ENCODE peak calls at places on chromosomes 7 and 10, in five cellular contexts. One of them, this sample, is unnamed.

GRCh38 chr7:95199779-95200558 is 124.4 kb downstream of the PON1 start:
- DNase-seq in SK-N-SH: peak
- DNase-seq in K562: peak
- DNase-seq in HepG2: peak
- DNase-seq in GM12878: no peak
- DNase-seq in this sample: no peak

GRCh38 chr10:91944880-91945630 is 21.5 kb downstream of the BTAF1 start:
- DNase-seq in SK-N-SH: no peak
- DNase-seq in K562: no peak
- DNase-seq in HepG2: no peak
- DNase-seq in GM12878: peak
- DNase-seq in this sample: no peak

GRCh38 chr7:70183278-70183677 is 585.0 kb downstream of the AUTS2 start:
- DNase-seq in GM12878: no peak
- DNase-seq in SK-N-SH: no peak
- DNase-seq in HepG2: no peak
- DNase-seq in K562: no peak
- DNase-seq in this sample: no peak

GRCh38 chr10:104862-105565 is 30.2 kb upstream of the ZMYND11 start:
- DNase-seq in HepG2: no peak
- DNase-seq in SK-N-SH: no peak
- DNase-seq in GM12878: no peak
- DNase-seq in K562: no peak
- DNase-seq in this sample: no peak

GRCh38 chr10:92755725-92756124 is 66.0 kb downstream of the HHEX start:
- DNase-seq in GM12878: no peak
- DNase-seq in K562: no peak
- DNase-seq in HepG2: no peak
- DNase-seq in SK-N-SH: no peak
- DNase-seq in this sample: no peak

GRCh38 chr10:35564276-35564982 is 40.7 kb upstream of the GJD4 start:
- DNase-seq in SK-N-SH: no peak
- DNase-seq in HepG2: no peak
- DNase-seq in GM12878: no peak
- DNase-seq in K562: no peak
- DNase-seq in this sample: no peak

GRCh38 chr7:83271212-83272099 is 108.8 kb upstream of the PCLO start:
- DNase-seq in GM12878: no peak
- DNase-seq in HepG2: peak
- DNase-seq in K562: no peak
- DNase-seq in SK-N-SH: peak
- DNase-seq in this sample: no peak

GRCh38 chr10:69908071-69908470 is 106.4 kb downstream of the COL13A1 start:
- DNase-seq in SK-N-SH: no peak
- DNase-seq in HepG2: no peak
- DNase-seq in K562: no peak
- DNase-seq in GM12878: no peak
- DNase-seq in this sample: no peak

GRCh38 chr10:68346774-68347173 is 14.0 kb upstream of the PBLD start:
- DNase-seq in SK-N-SH: no peak
- DNase-seq in HepG2: no peak
- DNase-seq in K562: no peak
- DNase-seq in GM12878: no peak
- DNase-seq in this sample: no peak

GRCh38 chr10:29841724-29842649 is 207.2 kb upstream of the SVIL start:
- DNase-seq in K562: no peak
- DNase-seq in GM12878: no peak
- DNase-seq in SK-N-SH: peak
- DNase-seq in HepG2: peak
- DNase-seq in this sample: peak

GRCh38 chr7:81698965-81699364 is 70.9 kb downstream of the HGF start:
- DNase-seq in HepG2: no peak
- DNase-seq in GM12878: no peak
- DNase-seq in SK-N-SH: no peak
- DNase-seq in K562: no peak
- DNase-seq in this sample: no peak

GRCh38 chr10:42637142-42637541 is 1.2 kb downstream of the ZNF33B start:
- DNase-seq in GM12878: no peak
- DNase-seq in HepG2: peak
- DNase-seq in K562: no peak
- DNase-seq in SK-N-SH: no peak
- DNase-seq in this sample: no peak

GRCh38 chr7:49768254-49768653 is 5.2 kb upstream of the VWC2 start:
- DNase-seq in K562: no peak
- DNase-seq in HepG2: no peak
- DNase-seq in SK-N-SH: no peak
- DNase-seq in GM12878: no peak
- DNase-seq in this sample: no peak

DNA sequence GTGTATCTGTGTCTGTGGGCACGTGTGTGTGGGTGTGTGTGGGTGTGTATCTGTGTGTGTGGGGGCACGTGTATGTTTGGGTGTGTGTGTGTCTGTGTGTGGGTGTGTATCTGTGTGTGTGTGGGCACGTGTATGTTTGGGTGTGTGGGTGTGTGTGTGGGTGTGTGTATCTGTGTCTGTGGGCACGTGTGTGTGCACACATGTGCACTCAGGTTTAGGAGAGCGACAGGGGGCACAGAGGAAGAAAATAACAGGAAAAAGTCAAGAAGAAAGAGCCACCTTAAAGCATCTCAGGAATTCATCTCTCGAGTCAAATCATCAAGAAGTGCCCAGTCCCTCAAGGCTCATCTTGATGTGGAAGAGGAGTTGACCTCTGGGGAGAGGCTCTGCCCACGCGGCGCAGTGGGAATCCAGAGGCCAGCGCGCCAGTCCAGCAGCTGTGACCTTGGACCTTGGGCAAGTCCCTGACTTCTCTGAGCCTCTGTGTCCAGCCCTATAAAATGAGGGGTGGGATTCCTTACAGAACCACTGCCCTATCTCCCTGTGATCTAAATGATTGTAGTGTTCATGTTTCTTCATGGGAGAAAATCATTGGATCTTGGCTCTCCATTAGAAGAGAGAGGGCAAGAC is 147.7 kb downstream of the RGS10 start:
- DNase-seq in K562: no peak
- DNase-seq in SK-N-SH: no peak
- DNase-seq in GM12878: no peak
- DNase-seq in HepG2: no peak
- DNase-seq in this sample: no peak
- H3K27ac ChIP-seq in K562: no peak
- H3K27ac ChIP-seq in SK-N-SH: no peak
- H3K27ac ChIP-seq in GM12878: peak
- H3K27ac ChIP-seq in HepG2: no peak
- H3K27ac ChIP-seq in this sample: no peak

GRCh38 chr10:71434760-71435394 is 38.2 kb downstream of the CDH23 start:
- DNase-seq in K562: no peak
- DNase-seq in SK-N-SH: peak
- DNase-seq in HepG2: no peak
- DNase-seq in GM12878: no peak
- DNase-seq in this sample: no peak
- TF ChIP-seq GABPA in K562: no peak
- TF ChIP-seq GABPA in SK-N-SH: no peak
- TF ChIP-seq GABPA in HepG2: no peak
- TF ChIP-seq GABPA in GM12878: no peak
- TF ChIP-seq GABPA in this sample: no peak

GRCh38 chr7:150586068-150586777 is 19.0 kb downstream of the GIMAP4 start:
- DNase-seq in HepG2: no peak
- DNase-seq in K562: no peak
- DNase-seq in GM12878: no peak
- DNase-seq in SK-N-SH: no peak
- DNase-seq in this sample: no peak
- TF ChIP-seq TAF1 in HepG2: no peak
- TF ChIP-seq TAF1 in K562: no peak
- TF ChIP-seq TAF1 in GM12878: no peak
- TF ChIP-seq TAF1 in SK-N-SH: no peak
- TF ChIP-seq TAF1 in this sample: no peak

DNA sequence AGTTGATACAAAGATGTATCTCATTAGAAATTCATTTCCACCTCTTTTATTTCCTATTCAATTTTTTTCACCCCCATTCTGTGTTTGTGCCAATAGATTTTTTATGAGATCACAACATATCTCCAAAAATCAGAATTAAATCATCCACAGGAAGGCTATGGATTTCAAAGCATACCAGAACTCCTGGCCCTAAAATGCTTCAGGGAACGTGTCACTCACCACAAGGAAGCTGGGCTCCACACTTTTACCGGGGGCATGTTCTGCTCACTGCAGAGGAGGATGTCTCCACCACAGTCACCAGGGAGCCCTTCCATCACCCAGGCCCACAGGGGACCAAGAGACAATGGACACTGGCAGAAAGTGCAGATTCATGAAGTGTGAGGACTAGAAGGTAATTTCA is 456.8 kb downstream of the KCNMA1 start:
- DNase-seq in SK-N-SH: no peak
- DNase-seq in HepG2: no peak
- DNase-seq in GM12878: no peak
- DNase-seq in K562: no peak
- DNase-seq in this sample: no peak
- H3K27ac ChIP-seq in SK-N-SH: no peak
- H3K27ac ChIP-seq in HepG2: no peak
- H3K27ac ChIP-seq in GM12878: no peak
- H3K27ac ChIP-seq in K562: no peak
- H3K27ac ChIP-seq in this sample: no peak

GRCh38 chr7:85030893-85031292 is 156.0 kb downstream of the SEMA3D start:
- DNase-seq in GM12878: no peak
- DNase-seq in SK-N-SH: peak
- DNase-seq in HepG2: peak
- DNase-seq in K562: peak
- DNase-seq in this sample: no peak
- TF ChIP-seq GABPA in GM12878: no peak
- TF ChIP-seq GABPA in SK-N-SH: no peak
- TF ChIP-seq GABPA in HepG2: no peak
- TF ChIP-seq GABPA in K562: no peak
- TF ChIP-seq GABPA in this sample: no peak

DNA sequence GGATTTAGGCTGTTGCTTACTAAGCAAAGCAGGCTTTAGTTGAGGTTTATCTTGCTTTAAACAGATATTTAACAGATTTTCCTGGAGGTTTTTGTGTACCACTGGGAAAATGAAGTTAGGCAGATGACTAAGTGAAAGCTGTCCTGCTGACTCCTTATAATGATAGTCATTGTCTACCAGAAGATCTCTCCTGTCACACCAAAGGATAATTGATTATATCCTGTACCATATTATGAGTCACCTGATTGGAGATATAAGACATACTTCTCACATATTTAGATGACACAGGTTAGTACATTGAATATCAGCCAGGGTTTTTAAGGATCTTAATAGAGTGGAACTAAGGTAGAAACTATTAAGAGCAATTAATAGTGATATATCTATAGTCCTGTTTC is 68.4 kb downstream of the PTEN start:
- DNase-seq in SK-N-SH: no peak
- DNase-seq in GM12878: no peak
- DNase-seq in K562: no peak
- DNase-seq in HepG2: no peak
- DNase-seq in this sample: no peak
- TF ChIP-seq TAF1 in SK-N-SH: no peak
- TF ChIP-seq TAF1 in GM12878: no peak
- TF ChIP-seq TAF1 in K562: no peak
- TF ChIP-seq TAF1 in HepG2: no peak
- TF ChIP-seq TAF1 in this sample: no peak

DNA sequence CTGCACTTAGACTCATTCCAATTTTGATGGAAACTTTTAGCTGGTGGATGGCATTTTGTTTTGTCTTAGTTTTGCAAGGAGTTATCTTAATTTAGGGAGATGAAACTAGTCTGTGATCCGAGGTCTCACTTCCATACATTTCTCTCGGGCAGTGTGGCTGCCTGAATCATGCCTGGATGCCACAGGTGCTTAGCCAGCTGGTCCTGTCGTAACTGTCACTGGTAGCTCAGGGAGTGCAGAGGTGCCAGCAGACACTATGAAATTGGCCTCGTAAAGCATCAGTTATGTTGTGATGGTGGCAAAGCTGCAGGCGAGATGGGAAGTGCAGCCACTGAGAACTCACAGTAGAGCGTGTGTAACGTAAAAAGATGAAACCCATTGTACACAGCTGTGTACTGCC is 74.9 kb downstream of the EGFR start:
- DNase-seq in GM12878: no peak
- DNase-seq in HepG2: no peak
- DNase-seq in K562: no peak
- DNase-seq in SK-N-SH: no peak
- DNase-seq in this sample: no peak
- H3K27ac ChIP-seq in GM12878: no peak
- H3K27ac ChIP-seq in HepG2: no peak
- H3K27ac ChIP-seq in K562: no peak
- H3K27ac ChIP-seq in SK-N-SH: no peak
- H3K27ac ChIP-seq in this sample: no peak

GRCh38 chr10:102776779-102777417 is 33.1 kb downstream of the WBP1L start:
- DNase-seq in K562: peak
- DNase-seq in GM12878: no peak
- DNase-seq in HepG2: peak
- DNase-seq in SK-N-SH: peak
- DNase-seq in this sample: peak
- TF ChIP-seq GABPA in K562: no peak
- TF ChIP-seq GABPA in GM12878: no peak
- TF ChIP-seq GABPA in HepG2: no peak
- TF ChIP-seq GABPA in SK-N-SH: no peak
- TF ChIP-seq GABPA in this sample: no peak